ENCODE peak calls at places on chromosomes 3 and 15, in nine cellular contexts. T is CD8-positive, alpha-beta T cell; C is non-pigmented ciliary epithelial cell; S is pancreas; D is A549; L is stomach; A is activated CD4-positive, alpha-beta T cell treated with anti-CD3 and anti-CD28 coated beads for 48 hours; M is activated CD8-positive, alpha-beta memory T cell treated with anti-CD3 and anti-CD28 coated beads for 48 hours; Z is HTR-8/SVneo. G is an unnamed sample.

GRCh38 chr3:11580645-11581044 is 63.1 kb downstream of the VGLL4 start:
- DNase-seq in T (no peak), C (no peak), S (no peak), D (no peak), L (no peak), A (no peak), M (no peak), Z (no peak), G (no peak)

GRCh38 chr3:193446975-193447602 is 68.5 kb upstream of the ATP13A5 start:
- DNase-seq in T (no peak), C (no peak), S (no peak), D (no peak), L (no peak), A (no peak), M (no peak), Z (no peak), G (no peak)

GRCh38 chr3:111072016-111072891 is 638 bp downstream of the NECTIN3 start:
- DNase-seq in T (peak), C (no peak), S (peak), D (peak), L (peak), A (peak), M (peak), Z (no peak), G (peak)

GRCh38 chr15:81524496-81524895 is 150.5 kb upstream of the TMC3 start:
- DNase-seq in T (no peak), C (no peak), S (no peak), D (no peak), L (no peak), A (no peak), M (no peak), Z (no peak), G (no peak)

GRCh38 chr3:172074578-172074977 is 35.2 kb downstream of the FNDC3B start:
- DNase-seq in T (no peak), C (no peak), S (no peak), D (no peak), L (no peak), A (no peak), M (no peak), Z (no peak), G (no peak)

GRCh38 chr3:62587169-62587568 is 213.8 kb upstream of the FEZF2 start:
- DNase-seq in T (no peak), C (no peak), S (no peak), D (no peak), L (no peak), A (no peak), M (no peak), Z (no peak), G (peak)

GRCh38 chr3:15439476-15439875 is 12.1 kb downstream of the EAF1 start:
- DNase-seq in T (no peak), C (no peak), S (no peak), D (no peak), L (no peak), A (no peak), M (no peak), Z (no peak), G (peak)

GRCh38 chr3:178823556-178824229 is 247.9 kb downstream of the ZMAT3 start:
- DNase-seq in T (no peak), C (no peak), S (no peak), D (no peak), L (no peak), A (no peak), M (no peak), Z (no peak), G (no peak)

GRCh38 chr15:62068787-62069170 is 2.0 kb downstream of the C2CD4A start:
- DNase-seq in T (no peak), C (no peak), S (no peak), D (no peak), L (no peak), A (no peak), M (no peak), Z (no peak), G (peak)

GRCh38 chr15:42457445-42458442 is 33.2 kb downstream of the ZNF106 start:
- DNase-seq in T (no peak), C (peak), S (peak), D (no peak), L (peak), A (no peak), M (no peak), Z (peak), G (peak)

GRCh38 chr3:58531555-58531954 is 5.4 kb downstream of the ACOX2 start:
- DNase-seq in T (no peak), C (no peak), S (no peak), D (no peak), L (no peak), A (no peak), M (no peak), Z (no peak), G (no peak)

GRCh38 chr3:13745636-13746035 is 134.2 kb downstream of the WNT7A start:
- DNase-seq in T (no peak), C (no peak), S (no peak), D (no peak), L (no peak), A (no peak), M (no peak), Z (no peak), G (no peak)

GRCh38 chr3:48186993-48187578 is 1.1 kb downstream of the CDC25A start:
- DNase-seq in T (no peak), C (no peak), S (no peak), D (no peak), L (no peak), A (no peak), M (no peak), Z (no peak), G (peak)

GRCh38 chr15:52529289-52529929 is 729 bp upstream of the MYO5A start:
- DNase-seq in T (no peak), C (no peak), S (no peak), D (no peak), L (no peak), A (peak), M (no peak), Z (peak), G (no peak)

GRCh38 chr3:149506965-149507364 is 32.5 kb downstream of the TM4SF4 start:
- DNase-seq in T (no peak), C (no peak), S (no peak), D (no peak), L (no peak), A (no peak), M (no peak), Z (no peak), G (no peak)

GRCh38 chr15:43465105-43465504 is 27.9 kb downstream of the TP53BP1 start:
- DNase-seq in T (no peak), C (peak), S (no peak), D (no peak), L (no peak), A (no peak), M (no peak), Z (no peak), G (peak)

GRCh38 chr15:95872366-95872771 is 458.1 kb upstream of the NR2F2 start:
- DNase-seq in T (no peak), C (peak), S (no peak), D (no peak), L (no peak), A (no peak), M (no peak), Z (no peak), G (peak)

GRCh38 chr3:162122405-162122804 is 625.8 kb downstream of the OTOL1 start:
- DNase-seq in T (no peak), C (no peak), S (no peak), D (no peak), L (no peak), A (no peak), M (no peak), Z (no peak), G (peak)

GRCh38 chr3:38039101-38039898 is at the start of gene DLEC1:
- DNase-seq in T (peak), C (no peak), S (no peak), D (no peak), L (peak), A (peak), M (peak), Z (no peak), G (peak)

GRCh38 chr15:23073890-23074631 is 34.7 kb upstream of the TUBGCP5 start:
- DNase-seq in T (no peak), C (no peak), S (peak), D (no peak), L (no peak), A (no peak), M (no peak), Z (no peak), G (peak)

GRCh38 chr15:64452988-64453688 is 7.2 kb upstream of the ZNF609 start:
- DNase-seq in T (no peak), C (no peak), S (peak), D (no peak), L (peak), A (no peak), M (no peak), Z (no peak), G (no peak)

GRCh38 chr3:133927543-133928066 is 31.9 kb upstream of the RAB6B start:
- DNase-seq in T (peak), C (no peak), S (peak), D (peak), L (peak), A (peak), M (peak), Z (peak), G (peak)

GRCh38 chr15:76904461-76905012 is 603 bp downstream of the SCAPER start:
- DNase-seq in T (peak), C (no peak), S (peak), D (peak), L (peak), A (peak), M (no peak), Z (peak), G (peak)

GRCh38 chr15:82371649-82372048 is 22.4 kb upstream of the GOLGA6L10 start:
- DNase-seq in T (no peak), C (no peak), S (no peak), D (no peak), L (no peak), A (no peak), M (no peak), Z (no peak), G (no peak)

GRCh38 chr3:128276151-128276445 is 122.8 kb downstream of the EEFSEC start:
- DNase-seq in T (no peak), C (no peak), S (no peak), D (no peak), L (no peak), A (no peak), M (no peak), Z (no peak), G (no peak)

GRCh38 chr3:98902341-98902740 is 846 bp upstream of the DCBLD2 start:
- DNase-seq in T (no peak), C (no peak), S (no peak), D (no peak), L (no peak), A (no peak), M (no peak), Z (no peak), G (no peak)

GRCh38 chr15:85380860-85381535 is 595 bp downstream of the AKAP13 start:
- DNase-seq in T (peak), C (no peak), S (peak), D (peak), L (peak), A (peak), M (peak), Z (peak), G (peak)

GRCh38 chr15:49063402-49064280 is 17.4 kb upstream of the SECISBP2L start:
- DNase-seq in T (no peak), C (no peak), S (no peak), D (no peak), L (no peak), A (no peak), M (no peak), Z (no peak), G (no peak)

GRCh38 chr3:194255252-194256039 is 95.7 kb downstream of the CPN2 start:
- DNase-seq in T (peak), C (no peak), S (no peak), D (no peak), L (peak), A (peak), M (no peak), Z (no peak), G (no peak)

GRCh38 chr3:194937144-194937543 is 251.5 kb downstream of the FAM43A start:
- DNase-seq in T (no peak), C (no peak), S (no peak), D (no peak), L (no peak), A (no peak), M (no peak), Z (no peak), G (no peak)

GRCh38 chr15:38073278-38073930 is 139.0 kb downstream of the TMCO5A start:
- DNase-seq in T (no peak), C (no peak), S (no peak), D (no peak), L (no peak), A (no peak), M (no peak), Z (peak), G (no peak)

GRCh38 chr3:154795582-154795981 is 284.5 kb upstream of the MME start:
- DNase-seq in T (no peak), C (peak), S (no peak), D (no peak), L (no peak), A (no peak), M (no peak), Z (peak), G (peak)

G was measured in epithelial cell of esophagus.